ENCODE peak calls at places on chromosomes 4 and X, in seven cellular contexts. D is hepatocyte, I is HCT116, S is GM23248, C is MM.1S, U is neural progenitor cell, Q is PC-3. A is an unnamed sample.

GRCh38 chr4:119570401-119570800 is 58.2 kb downstream of the PDE5A start:
- DNase-seq in Q (no peak), C (no peak), I (no peak), U (no peak), D (no peak), S (peak), A (no peak)

GRCh38 chr4:145937021-145937861 is 1.4 kb downstream of the ZNF827 start:
- DNase-seq in U (peak), I (no peak), D (peak), S (peak), C (peak), Q (peak), A (peak)

GRCh38 chr4:19729873-19730735 is 521.6 kb upstream of the SLIT2 start:
- DNase-seq in I (no peak), Q (no peak), S (peak), D (no peak), U (no peak), C (no peak), A (peak)

GRCh38 chrX:50635162-50635561 is 164.5 kb upstream of the DGKK start:
- DNase-seq in C (no peak), S (no peak), Q (no peak), I (no peak), U (no peak), D (no peak), A (no peak)

GRCh38 chrX:29470029-29470428 is 745.3 kb upstream of the MAGEB2 start:
- DNase-seq in Q (no peak), C (no peak), S (peak), I (peak), U (no peak), D (no peak), A (no peak)

GRCh38 chrX:40495659-40496058 is 85.1 kb upstream of the ATP6AP2 start:
- DNase-seq in S (no peak), D (no peak), U (no peak), I (no peak), C (no peak), Q (no peak), A (no peak)

GRCh38 chr4:72843466-72843865 is 226.1 kb downstream of the COX18 start:
- DNase-seq in S (peak), U (no peak), C (no peak), D (no peak), I (no peak), Q (no peak), A (no peak)

GRCh38 chr4:81030617-81031388 is at the start of gene BMP3:
- DNase-seq in I (no peak), C (no peak), Q (peak), D (peak), U (peak), S (peak), A (peak)

GRCh38 chrX:43679778-43680177 is 23.7 kb downstream of the MAOA start:
- DNase-seq in Q (peak), D (peak), I (no peak), S (no peak), C (no peak), U (no peak), A (no peak)

GRCh38 chrX:3286196-3286920 is 60.1 kb downstream of the MXRA5 start:
- DNase-seq in D (peak), C (no peak), S (peak), I (peak), U (no peak), Q (peak), A (no peak)

GRCh38 chrX:150084474-150085229 is 146.4 kb upstream of the EOLA2 start:
- DNase-seq in S (peak), C (no peak), U (no peak), I (no peak), D (no peak), Q (peak), A (no peak)

GRCh38 chr4:15378055-15378454 is 49.8 kb upstream of the C1QTNF7 start:
- DNase-seq in U (peak), D (no peak), S (peak), I (no peak), Q (no peak), C (no peak), A (no peak)

GRCh38 chr4:59518005-59518823 is 1681.9 kb upstream of the ADGRL3 start:
- DNase-seq in C (no peak), U (peak), S (no peak), D (no peak), Q (no peak), I (no peak), A (no peak)

GRCh38 chr4:151691639-151692442 is 69.0 kb downstream of the GATB start:
- DNase-seq in U (no peak), C (no peak), Q (no peak), D (no peak), I (no peak), S (no peak), A (no peak)

GRCh38 chr4:186058253-186058979 is 10.5 kb upstream of the TLR3 start:
- DNase-seq in D (no peak), Q (no peak), U (no peak), C (peak), I (no peak), S (no peak), A (no peak)
- H3K27ac ChIP-seq in D (no peak), Q (no peak), U (no peak), C (no peak), I (no peak), S (no peak), A (no peak)

DNA sequence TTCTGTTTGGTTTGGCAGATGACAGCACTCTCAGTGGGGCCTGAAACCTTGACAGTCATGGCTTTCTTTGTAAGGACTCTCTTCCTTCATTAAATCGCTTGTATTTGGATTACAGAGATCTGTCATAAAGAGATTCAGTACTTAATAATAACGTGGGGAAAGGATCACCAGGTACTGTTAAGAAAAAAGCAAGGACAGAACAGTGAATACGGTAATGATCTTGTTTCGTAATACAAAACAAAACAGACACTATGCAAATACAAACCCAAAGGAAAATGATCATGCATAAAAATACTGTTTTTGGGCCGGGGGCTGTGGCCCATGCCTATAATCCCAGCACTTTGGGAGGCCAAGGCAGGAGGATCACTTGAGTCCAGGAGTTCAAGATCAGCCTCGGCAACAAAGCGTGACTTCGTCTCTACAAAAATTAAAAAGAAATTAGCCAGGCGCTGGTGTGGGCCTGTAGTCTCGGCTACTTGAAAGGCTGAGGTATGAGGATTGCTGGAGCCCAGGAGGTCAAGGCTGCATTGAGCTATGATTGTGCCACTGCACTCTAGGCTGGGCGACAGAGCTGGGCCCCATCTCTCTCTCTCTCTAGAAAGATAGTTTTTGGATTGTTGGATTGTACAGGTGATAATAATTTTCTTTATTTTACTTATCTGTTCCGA is 64.6 kb downstream of the TRAPPC11 start:
- DNase-seq in I (no peak), U (no peak), C (no peak), D (no peak), S (no peak), Q (no peak), A (no peak)
- H3K4me3 ChIP-seq in I (no peak), U (peak), C (peak), D (no peak), S (no peak), Q (peak), A (no peak)

DNA sequence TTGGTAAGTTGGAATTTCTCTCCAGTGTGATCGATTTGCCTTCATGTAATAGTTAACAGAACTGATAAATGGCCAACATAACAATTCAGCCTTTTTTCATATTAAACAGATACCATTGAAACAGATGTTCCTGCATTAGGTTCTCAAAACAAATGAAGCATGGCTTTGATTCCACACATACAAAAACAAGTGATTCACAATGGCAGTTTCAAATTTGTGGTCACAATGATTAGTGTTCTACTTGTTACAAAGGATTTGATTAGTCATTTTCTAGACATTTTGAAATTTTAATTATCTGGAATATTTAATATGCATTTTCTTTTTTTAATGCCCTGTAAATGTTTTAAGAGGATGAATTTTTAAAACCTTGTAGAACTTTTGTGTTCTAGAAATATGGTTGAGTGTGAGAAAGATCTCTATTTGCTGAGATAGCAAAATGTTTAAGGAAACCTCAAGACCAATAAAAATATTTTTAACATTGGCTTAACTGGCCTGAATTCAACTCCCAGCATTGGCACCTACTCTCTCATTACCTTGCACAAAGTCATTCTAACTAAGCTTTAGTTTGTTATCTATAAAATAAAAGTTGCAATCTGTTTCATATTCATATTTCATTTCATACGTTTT is 18.9 kb upstream of the GLRA3 start:
- DNase-seq in S (no peak), D (no peak), Q (no peak), I (no peak), C (peak), U (no peak), A (no peak)
- TF ChIP-seq EZH2phosphoT487 in S (no peak), D (no peak), Q (no peak), I (no peak), C (no peak), U (no peak), A (no peak)

DNA sequence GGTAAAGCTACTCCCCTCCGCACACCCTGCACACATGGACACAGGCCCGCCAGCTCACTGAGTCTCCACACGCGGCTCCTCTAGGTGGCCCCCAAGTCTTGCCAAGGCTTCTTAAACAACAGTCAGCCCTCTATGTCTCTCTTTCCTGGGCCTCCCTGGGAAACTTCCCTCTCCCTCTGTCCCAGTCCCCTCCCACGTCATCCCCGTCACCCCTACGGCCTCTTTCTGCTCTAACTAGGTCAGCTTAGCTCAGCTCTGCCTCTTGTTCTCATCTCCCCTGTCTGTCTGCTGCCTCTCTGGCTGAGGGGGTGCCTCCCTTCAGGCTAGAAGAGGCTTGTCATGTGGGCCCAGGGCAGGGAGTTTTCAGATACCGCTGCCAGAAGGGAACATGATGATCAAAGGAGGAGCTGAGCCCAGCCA is 38.8 kb downstream of the SEPTIN6 start:
- DNase-seq in S (peak), C (no peak), U (peak), I (no peak), Q (no peak), D (peak), A (no peak)
- H3K27ac ChIP-seq in S (peak), C (no peak), U (peak), I (no peak), Q (no peak), D (peak), A (no peak)

DNA sequence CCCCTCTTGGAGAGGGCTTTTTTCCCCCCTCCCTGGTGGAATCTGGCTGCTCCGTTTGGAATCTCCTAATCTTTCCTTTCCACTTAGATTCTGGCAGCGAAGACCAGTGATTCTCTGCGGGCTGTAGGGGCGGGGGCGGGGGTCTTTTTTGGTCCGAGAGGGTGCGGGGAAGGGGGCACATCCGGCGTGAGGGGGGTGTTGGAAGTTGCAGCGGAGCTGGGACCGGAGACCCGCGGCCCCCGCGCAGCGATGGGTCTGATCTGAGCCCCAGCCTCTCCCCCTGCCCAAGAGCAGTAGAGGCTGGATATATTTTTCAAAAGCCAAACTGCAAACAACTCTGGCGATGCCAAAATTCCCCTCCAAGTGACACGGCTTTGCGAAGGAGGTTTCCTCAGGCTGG is 307 bp downstream of the GRID2 start:
- DNase-seq in Q (peak), S (no peak), I (no peak), U (peak), C (no peak), D (no peak), A (no peak)
- H3K4me3 ChIP-seq in Q (peak), S (no peak), I (peak), U (peak), C (peak), D (peak), A (no peak)

GRCh38 chr4:89482926-89483595 is 175.5 kb upstream of the GPRIN3 start:
- DNase-seq in C (no peak), D (no peak), S (peak), I (no peak), Q (peak), U (no peak), A (no peak)
- TF ChIP-seq EZH2phosphoT487 in C (no peak), D (no peak), S (no peak), I (no peak), Q (no peak), U (no peak), A (no peak)